ENCODE peak calls at places on chromosomes 1 and 21, in four cellular contexts. N is left ventricle myocardium inferior, R is NCI-H1105, C is WTC11. Y is an unnamed sample.

GRCh38 chr1:58748625-58749198 is 35.1 kb downstream of the JUN start:
- DNase-seq in N (no peak), R (peak), C (no peak), Y (no peak)

GRCh38 chr1:9721606-9722377 is 70.3 kb downstream of the PIK3CD start:
- DNase-seq in N (no peak), R (peak), C (peak), Y (peak)

GRCh38 chr1:41003640-41004220 is 17.8 kb downstream of the SLFNL1 start:
- DNase-seq in N (peak), R (peak), C (no peak), Y (peak)

GRCh38 chr1:62384276-62385005 is 52.4 kb upstream of the USP1 start:
- DNase-seq in N (no peak), R (peak), C (no peak), Y (no peak)

GRCh38 chr1:187241971-187242370 is 413.2 kb downstream of the PLA2G4A start:
- DNase-seq in N (no peak), R (no peak), C (no peak), Y (no peak)

GRCh38 chr1:240189386-240189989 is 97.8 kb downstream of the FMN2 start:
- DNase-seq in N (no peak), R (peak), C (peak), Y (peak)

GRCh38 chr1:230210979-230211336 is 143.9 kb downstream of the GALNT2 start:
- DNase-seq in N (peak), R (no peak), C (no peak), Y (no peak)

GRCh38 chr1:36984026-36984425 is 50.3 kb downstream of the GRIK3 start:
- DNase-seq in N (no peak), R (no peak), C (no peak), Y (no peak)

GRCh38 chr21:32448803-32449594 is 36.5 kb downstream of the EVA1C start:
- DNase-seq in N (no peak), R (no peak), C (no peak), Y (no peak)

GRCh38 chr1:50106095-50106761 is 2.5 kb upstream of the ELAVL4 start:
- DNase-seq in N (no peak), R (no peak), C (no peak), Y (no peak)

GRCh38 chr1:36400514-36400824 is 2.8 kb upstream of the LSM10 start:
- DNase-seq in N (no peak), R (no peak), C (no peak), Y (no peak)

GRCh38 chr1:7580923-7581753 is 190.0 kb upstream of the VAMP3 start:
- DNase-seq in N (no peak), R (no peak), C (no peak), Y (no peak)

GRCh38 chr1:243349128-243349527 is 93.3 kb downstream of the SDCCAG8 start:
- DNase-seq in N (no peak), R (no peak), C (no peak), Y (no peak)

GRCh38 chr1:66728021-66728420 is 24.2 kb upstream of the DYNLT5 start:
- DNase-seq in N (no peak), R (no peak), C (no peak), Y (no peak)

GRCh38 chr21:44890338-44890931 is 16.9 kb upstream of the PTTG1IP start:
- DNase-seq in N (peak), R (no peak), C (no peak), Y (no peak)

GRCh38 chr1:208203127-208203847 is 40.9 kb downstream of the PLXNA2 start:
- DNase-seq in N (peak), R (peak), C (no peak), Y (no peak)

GRCh38 chr1:107362468-107362867 is 221.6 kb downstream of the NTNG1 start:
- DNase-seq in N (no peak), R (no peak), C (no peak), Y (no peak)

GRCh38 chr1:162736633-162737067 is 53.9 kb upstream of the HSD17B7 start:
- DNase-seq in N (no peak), R (no peak), C (no peak), Y (no peak)

GRCh38 chr1:68442822-68443556 is 6.8 kb downstream of the RPE65 start:
- DNase-seq in N (no peak), R (no peak), C (peak), Y (peak)

GRCh38 chr1:240084337-240084736 is 7.3 kb upstream of the FMN2 start:
- DNase-seq in N (no peak), R (no peak), C (no peak), Y (no peak)